ENCODE peak calls at places on chromosomes 7 and 10, in eight cellular contexts. One of them, this sample, is unnamed. For H3K36me3, the result is how much of the 10 kb centered on the place peaks cover.

GRCh38 chr7:14841850-14842249 is 60.7 kb downstream of the DGKB start:
- DNase-seq in pancreas: no peak
- DNase-seq in lower lobe of right lung: no peak
- DNase-seq in brain microvascular endothelial cell: no peak
- DNase-seq in fibroblast of lung: peak
- DNase-seq in HCT116: no peak
- DNase-seq in prostate gland: no peak
- DNase-seq in heart left ventricle: no peak
- DNase-seq in this sample: no peak

GRCh38 chr7:94375713-94376112 is 19.0 kb upstream of the COL1A2 start:
- DNase-seq in pancreas: no peak
- DNase-seq in lower lobe of right lung: no peak
- DNase-seq in brain microvascular endothelial cell: peak
- DNase-seq in fibroblast of lung: peak
- DNase-seq in HCT116: no peak
- DNase-seq in prostate gland: no peak
- DNase-seq in heart left ventricle: peak
- DNase-seq in this sample: no peak

GRCh38 chr7:106071356-106071998 is 40.6 kb downstream of the SYPL1 start:
- DNase-seq in pancreas: no peak
- DNase-seq in lower lobe of right lung: peak
- DNase-seq in brain microvascular endothelial cell: no peak
- DNase-seq in fibroblast of lung: peak
- DNase-seq in HCT116: no peak
- DNase-seq in prostate gland: peak
- DNase-seq in heart left ventricle: no peak
- DNase-seq in this sample: no peak

GRCh38 chr7:65967361-65968155 is 14.5 kb downstream of the GUSB start:
- DNase-seq in pancreas: no peak
- DNase-seq in lower lobe of right lung: no peak
- DNase-seq in brain microvascular endothelial cell: no peak
- DNase-seq in fibroblast of lung: no peak
- DNase-seq in HCT116: no peak
- DNase-seq in prostate gland: no peak
- DNase-seq in heart left ventricle: no peak
- DNase-seq in this sample: no peak

GRCh38 chr7:84110400-84110799 is 84.2 kb downstream of the SEMA3A start:
- DNase-seq in pancreas: no peak
- DNase-seq in lower lobe of right lung: no peak
- DNase-seq in brain microvascular endothelial cell: no peak
- DNase-seq in fibroblast of lung: no peak
- DNase-seq in HCT116: no peak
- DNase-seq in prostate gland: no peak
- DNase-seq in heart left ventricle: no peak
- DNase-seq in this sample: no peak

GRCh38 chr10:47410271-47410670 is 26.2 kb upstream of the ZNF488 start:
- DNase-seq in pancreas: no peak
- DNase-seq in lower lobe of right lung: no peak
- DNase-seq in brain microvascular endothelial cell: no peak
- DNase-seq in fibroblast of lung: no peak
- DNase-seq in HCT116: no peak
- DNase-seq in prostate gland: no peak
- DNase-seq in heart left ventricle: no peak
- DNase-seq in this sample: no peak

GRCh38 chr7:150858236-150859197 is 6.2 kb downstream of the AOC1 start:
- DNase-seq in pancreas: no peak
- DNase-seq in lower lobe of right lung: no peak
- DNase-seq in brain microvascular endothelial cell: no peak
- DNase-seq in fibroblast of lung: no peak
- DNase-seq in HCT116: no peak
- DNase-seq in prostate gland: no peak
- DNase-seq in heart left ventricle: no peak
- DNase-seq in this sample: no peak

GRCh38 chr7:19619122-19619521 is 89.7 kb downstream of the POLR1F start:
- DNase-seq in pancreas: no peak
- DNase-seq in lower lobe of right lung: no peak
- DNase-seq in brain microvascular endothelial cell: no peak
- DNase-seq in fibroblast of lung: no peak
- DNase-seq in HCT116: peak
- DNase-seq in prostate gland: no peak
- DNase-seq in heart left ventricle: no peak
- DNase-seq in this sample: no peak

GRCh38 chr10:86261933-86262665 is 104.5 kb downstream of the GRID1 start:
- DNase-seq in pancreas: peak
- DNase-seq in lower lobe of right lung: no peak
- DNase-seq in brain microvascular endothelial cell: no peak
- DNase-seq in fibroblast of lung: no peak
- DNase-seq in HCT116: no peak
- DNase-seq in prostate gland: peak
- DNase-seq in heart left ventricle: no peak
- DNase-seq in this sample: peak

GRCh38 chr7:64431838-64432237 is 118.1 kb downstream of the ZNF736 start:
- DNase-seq in pancreas: no peak
- DNase-seq in lower lobe of right lung: no peak
- DNase-seq in brain microvascular endothelial cell: no peak
- DNase-seq in fibroblast of lung: no peak
- DNase-seq in HCT116: no peak
- DNase-seq in prostate gland: no peak
- DNase-seq in heart left ventricle: no peak
- DNase-seq in this sample: no peak

GRCh38 chr10:58157076-58157766 is 110.5 kb downstream of the IPMK start:
- DNase-seq in pancreas: no peak
- DNase-seq in lower lobe of right lung: no peak
- DNase-seq in brain microvascular endothelial cell: peak
- DNase-seq in fibroblast of lung: peak
- DNase-seq in HCT116: no peak
- DNase-seq in prostate gland: no peak
- DNase-seq in heart left ventricle: no peak
- DNase-seq in this sample: peak

GRCh38 chr7:79610905-79611304 is 157.4 kb upstream of the MAGI2 start:
- DNase-seq in pancreas: no peak
- DNase-seq in lower lobe of right lung: no peak
- DNase-seq in brain microvascular endothelial cell: no peak
- DNase-seq in fibroblast of lung: no peak
- DNase-seq in HCT116: no peak
- DNase-seq in prostate gland: no peak
- DNase-seq in heart left ventricle: no peak
- DNase-seq in this sample: no peak

GRCh38 chr7:49797987-49798660 is 24.7 kb downstream of the VWC2 start:
- DNase-seq in pancreas: no peak
- DNase-seq in lower lobe of right lung: no peak
- DNase-seq in brain microvascular endothelial cell: no peak
- DNase-seq in fibroblast of lung: no peak
- DNase-seq in HCT116: no peak
- DNase-seq in prostate gland: no peak
- DNase-seq in heart left ventricle: peak
- DNase-seq in this sample: no peak

GRCh38 chr7:70484255-70484654 is 647.7 kb upstream of the GALNT17 start:
- DNase-seq in pancreas: no peak
- DNase-seq in lower lobe of right lung: no peak
- DNase-seq in brain microvascular endothelial cell: no peak
- DNase-seq in fibroblast of lung: no peak
- DNase-seq in HCT116: no peak
- DNase-seq in prostate gland: no peak
- DNase-seq in heart left ventricle: no peak
- DNase-seq in this sample: no peak

GRCh38 chr7:47538846-47539311 is 43.0 kb downstream of the TNS3 start:
- DNase-seq in pancreas: no peak
- DNase-seq in lower lobe of right lung: no peak
- DNase-seq in brain microvascular endothelial cell: no peak
- DNase-seq in fibroblast of lung: no peak
- DNase-seq in HCT116: no peak
- DNase-seq in prostate gland: no peak
- DNase-seq in heart left ventricle: no peak
- DNase-seq in this sample: no peak

GRCh38 chr10:93445978-93446720 is 36.0 kb downstream of the MYOF start:
- DNase-seq in pancreas: no peak
- DNase-seq in lower lobe of right lung: no peak
- DNase-seq in brain microvascular endothelial cell: peak
- DNase-seq in fibroblast of lung: no peak
- DNase-seq in HCT116: no peak
- DNase-seq in prostate gland: peak
- DNase-seq in heart left ventricle: no peak
- DNase-seq in this sample: no peak

GRCh38 chr10:93447019-93447418 is 35.1 kb downstream of the MYOF start:
- DNase-seq in pancreas: no peak
- DNase-seq in lower lobe of right lung: no peak
- DNase-seq in brain microvascular endothelial cell: no peak
- DNase-seq in fibroblast of lung: no peak
- DNase-seq in HCT116: no peak
- DNase-seq in prostate gland: no peak
- DNase-seq in heart left ventricle: no peak
- DNase-seq in this sample: no peak

GRCh38 chr10:93440591-93441012 is 41.5 kb downstream of the MYOF start:
- DNase-seq in pancreas: no peak
- DNase-seq in lower lobe of right lung: no peak
- DNase-seq in brain microvascular endothelial cell: no peak
- DNase-seq in fibroblast of lung: peak
- DNase-seq in HCT116: no peak
- DNase-seq in prostate gland: no peak
- DNase-seq in heart left ventricle: no peak
- DNase-seq in this sample: no peak

GRCh38 chr10:93447970-93448369 is 34.2 kb downstream of the MYOF start:
- DNase-seq in pancreas: no peak
- DNase-seq in lower lobe of right lung: no peak
- DNase-seq in brain microvascular endothelial cell: no peak
- DNase-seq in fibroblast of lung: no peak
- DNase-seq in HCT116: no peak
- DNase-seq in prostate gland: no peak
- DNase-seq in heart left ventricle: no peak
- DNase-seq in this sample: no peak

GRCh38 chr10:93445097-93445960 is 36.8 kb downstream of the MYOF start:
- DNase-seq in pancreas: peak
- DNase-seq in lower lobe of right lung: peak
- DNase-seq in brain microvascular endothelial cell: peak
- DNase-seq in fibroblast of lung: peak
- DNase-seq in HCT116: peak
- DNase-seq in prostate gland: peak
- DNase-seq in heart left ventricle: peak
- DNase-seq in this sample: peak
- H3K27ac ChIP-seq in pancreas: peak
- H3K27ac ChIP-seq in lower lobe of right lung: peak
- H3K27ac ChIP-seq in brain microvascular endothelial cell: peak
- H3K27ac ChIP-seq in fibroblast of lung: peak
- H3K27ac ChIP-seq in HCT116: peak
- H3K27ac ChIP-seq in prostate gland: peak
- H3K27ac ChIP-seq in heart left ventricle: peak
- H3K27ac ChIP-seq in this sample: peak

GRCh38 chr7:890868-891267 is 14.5 kb downstream of the GET4 start:
- DNase-seq in pancreas: peak
- DNase-seq in lower lobe of right lung: no peak
- DNase-seq in brain microvascular endothelial cell: no peak
- DNase-seq in fibroblast of lung: no peak
- DNase-seq in HCT116: no peak
- DNase-seq in prostate gland: no peak
- DNase-seq in heart left ventricle: no peak
- DNase-seq in this sample: peak

GRCh38 chr7:889391-889790 is 13.0 kb downstream of the GET4 start:
- DNase-seq in pancreas: peak
- DNase-seq in lower lobe of right lung: no peak
- DNase-seq in brain microvascular endothelial cell: no peak
- DNase-seq in fibroblast of lung: no peak
- DNase-seq in HCT116: no peak
- DNase-seq in prostate gland: no peak
- DNase-seq in heart left ventricle: no peak
- DNase-seq in this sample: peak

GRCh38 chr7:887488-887820 is 11.1 kb downstream of the GET4 start:
- DNase-seq in pancreas: peak
- DNase-seq in lower lobe of right lung: peak
- DNase-seq in brain microvascular endothelial cell: no peak
- DNase-seq in fibroblast of lung: no peak
- DNase-seq in HCT116: no peak
- DNase-seq in prostate gland: no peak
- DNase-seq in heart left ventricle: peak
- DNase-seq in this sample: peak

GRCh38 chr7:888081-889024 is 12.0 kb downstream of the GET4 start:
- DNase-seq in pancreas: peak
- DNase-seq in lower lobe of right lung: peak
- DNase-seq in brain microvascular endothelial cell: no peak
- DNase-seq in fibroblast of lung: no peak
- DNase-seq in HCT116: no peak
- DNase-seq in prostate gland: no peak
- DNase-seq in heart left ventricle: no peak
- DNase-seq in this sample: peak

DNA sequence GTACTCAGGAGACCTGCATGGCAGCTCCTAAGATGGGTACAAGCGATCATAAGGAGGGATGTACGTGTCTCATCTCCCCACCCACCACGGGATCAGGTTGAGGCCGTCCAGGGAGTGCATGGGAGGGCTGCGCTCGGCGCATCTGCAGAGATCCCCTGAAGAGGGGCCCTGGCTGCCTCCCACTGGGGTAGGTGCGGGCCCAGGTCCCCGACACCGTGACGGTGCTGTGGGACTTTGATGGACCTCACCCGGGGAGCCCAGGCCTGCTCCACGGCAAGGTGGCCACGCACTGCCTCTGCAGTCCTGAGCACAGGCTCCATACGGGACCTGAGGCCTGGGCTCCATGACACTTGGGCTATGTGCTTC is 12.7 kb downstream of the GET4 start:
- DNase-seq in pancreas: peak
- DNase-seq in lower lobe of right lung: no peak
- DNase-seq in brain microvascular endothelial cell: no peak
- DNase-seq in fibroblast of lung: no peak
- DNase-seq in HCT116: no peak
- DNase-seq in prostate gland: no peak
- DNase-seq in heart left ventricle: no peak
- DNase-seq in this sample: peak
- H3K36me3 ChIP-seq in pancreas: under half
- H3K36me3 ChIP-seq in lower lobe of right lung: half or more
- H3K36me3 ChIP-seq in brain microvascular endothelial cell: under half
- H3K36me3 ChIP-seq in fibroblast of lung: under half
- H3K36me3 ChIP-seq in HCT116: under half
- H3K36me3 ChIP-seq in prostate gland: under half
- H3K36me3 ChIP-seq in heart left ventricle: half or more
- H3K36me3 ChIP-seq in this sample: under half

DNA sequence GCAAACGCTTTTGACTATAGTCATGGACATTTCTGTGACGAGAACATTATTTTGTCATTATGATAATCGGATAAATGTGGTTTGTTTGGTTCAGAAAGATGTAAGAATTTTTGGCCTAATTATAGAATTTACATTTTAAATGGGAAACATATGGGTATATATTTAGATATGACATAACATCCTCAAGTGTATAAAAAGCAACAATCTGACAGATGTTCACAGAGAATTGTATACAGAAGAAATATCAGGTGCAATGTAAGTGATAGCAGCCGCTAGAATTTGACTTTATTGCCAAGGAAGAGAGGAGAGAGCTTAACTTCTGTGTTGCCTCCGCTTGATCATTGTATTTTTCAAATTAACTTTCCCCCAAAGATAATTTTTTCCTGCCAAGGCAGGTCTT is 186.4 kb upstream of the PRKCQ start:
- DNase-seq in pancreas: no peak
- DNase-seq in lower lobe of right lung: no peak
- DNase-seq in brain microvascular endothelial cell: no peak
- DNase-seq in fibroblast of lung: no peak
- DNase-seq in HCT116: no peak
- DNase-seq in prostate gland: no peak
- DNase-seq in heart left ventricle: no peak
- DNase-seq in this sample: no peak
- H3K4me3 ChIP-seq in pancreas: no peak
- H3K4me3 ChIP-seq in lower lobe of right lung: no peak
- H3K4me3 ChIP-seq in brain microvascular endothelial cell: no peak
- H3K4me3 ChIP-seq in fibroblast of lung: peak
- H3K4me3 ChIP-seq in HCT116: no peak
- H3K4me3 ChIP-seq in prostate gland: no peak
- H3K4me3 ChIP-seq in heart left ventricle: no peak
- H3K4me3 ChIP-seq in this sample: no peak

GRCh38 chr7:12565873-12566272 is 4.6 kb upstream of the SCIN start:
- DNase-seq in pancreas: no peak
- DNase-seq in lower lobe of right lung: no peak
- DNase-seq in brain microvascular endothelial cell: no peak
- DNase-seq in fibroblast of lung: no peak
- DNase-seq in HCT116: no peak
- DNase-seq in prostate gland: no peak
- DNase-seq in heart left ventricle: no peak
- DNase-seq in this sample: no peak
- H3K27ac ChIP-seq in pancreas: no peak
- H3K27ac ChIP-seq in lower lobe of right lung: no peak
- H3K27ac ChIP-seq in brain microvascular endothelial cell: peak
- H3K27ac ChIP-seq in fibroblast of lung: no peak
- H3K27ac ChIP-seq in HCT116: no peak
- H3K27ac ChIP-seq in prostate gland: no peak
- H3K27ac ChIP-seq in heart left ventricle: no peak
- H3K27ac ChIP-seq in this sample: no peak

This sample was measured in RWPE2.